ENCODE peak calls at places on chromosomes 2 and 18, in nine cellular contexts. J, U, K, Z, R, Y, E, W and D are unnamed samples.

GRCh38 chr18:8972116-8972515 is 130.4 kb upstream of the NDUFV2 start:
- DNase-seq in J (no peak), U (no peak), K (no peak), Z (no peak), R (no peak), Y (no peak), E (no peak), W (no peak), D (no peak)

GRCh38 chr18:25621144-25621543 is 269.2 kb upstream of the ZNF521 start:
- DNase-seq in J (no peak), U (no peak), K (no peak), Z (no peak), R (no peak), Y (no peak), E (no peak), W (no peak), D (no peak)

GRCh38 chr2:189137519-189137918 is 42.0 kb downstream of the COL5A2 start:
- DNase-seq in J (no peak), U (no peak), K (no peak), Z (no peak), R (no peak), Y (no peak), E (peak; percentile 31), W (no peak), D (no peak)

GRCh38 chr18:75429975-75430374 is 2.5 kb upstream of the SMIM21 start:
- DNase-seq in J (no peak), U (no peak), K (no peak), Z (no peak), R (no peak), Y (no peak), E (no peak), W (no peak), D (no peak)

GRCh38 chr2:166792808-166793207 is 95.5 kb upstream of the XIRP2 start:
- DNase-seq in J (no peak), U (no peak), K (no peak), Z (no peak), R (no peak), Y (no peak), E (no peak), W (no peak), D (no peak)

GRCh38 chr2:224934542-224935188 is 107.6 kb downstream of the DOCK10 start:
- DNase-seq in J (no peak), U (peak; percentile 20), K (no peak), Z (no peak), R (no peak), Y (no peak), E (no peak), W (no peak), D (no peak)

GRCh38 chr2:178359192-178359912 is 91.6 kb downstream of the PRKRA start:
- DNase-seq in J (no peak), U (no peak), K (no peak), Z (no peak), R (no peak), Y (no peak), E (no peak), W (no peak), D (no peak)

GRCh38 chr18:3649559-3650426 is 199.8 kb downstream of the TGIF1 start:
- DNase-seq in J (peak; percentile 88), U (peak; percentile 73), K (no peak), Z (no peak), R (no peak), Y (no peak), E (no peak), W (no peak), D (no peak)

GRCh38 chr2:152298754-152299153 is 36.2 kb upstream of the FMNL2 start:
- DNase-seq in J (no peak), U (peak; percentile 22), K (no peak), Z (no peak), R (no peak), Y (no peak), E (no peak), W (no peak), D (no peak)

GRCh38 chr2:210049831-210050230 is 47.4 kb downstream of the RPE start:
- DNase-seq in J (no peak), U (no peak), K (no peak), Z (no peak), R (no peak), Y (no peak), E (no peak), W (no peak), D (no peak)

GRCh38 chr2:28567076-28567471 is 71.2 kb downstream of the PLB1 start:
- DNase-seq in J (no peak), U (no peak), K (peak; percentile 30), Z (peak; percentile 44), R (peak; percentile 31), Y (peak; percentile 22), E (peak; percentile 73), W (no peak), D (no peak)

GRCh38 chr2:129771606-129772598 is 207.6 kb upstream of the RAB6C start:
- DNase-seq in J (no peak), U (no peak), K (no peak), Z (no peak), R (no peak), Y (no peak), E (no peak), W (no peak), D (no peak)

GRCh38 chr2:132604561-132604960 is 65.4 kb downstream of the LYPD1 start:
- DNase-seq in J (no peak), U (no peak), K (no peak), Z (no peak), R (no peak), Y (no peak), E (no peak), W (no peak), D (no peak)

GRCh38 chr2:45498661-45499550 is 112.2 kb downstream of the SRBD1 start:
- DNase-seq in J (no peak), U (no peak), K (no peak), Z (no peak), R (no peak), Y (no peak), E (no peak), W (no peak), D (no peak)

GRCh38 chr18:24959100-24959499 is 392.9 kb downstream of the ZNF521 start:
- DNase-seq in J (no peak), U (no peak), K (no peak), Z (no peak), R (no peak), Y (no peak), E (no peak), W (no peak), D (no peak)

GRCh38 chr2:72271766-72272615 is 124.3 kb upstream of the CYP26B1 start:
- DNase-seq in J (no peak), U (no peak), K (no peak), Z (no peak), R (no peak), Y (no peak), E (no peak), W (no peak), D (no peak)

GRCh38 chr2:21052044-21052443 is 8.2 kb upstream of the APOB start:
- DNase-seq in J (no peak), U (no peak), K (no peak), Z (no peak), R (no peak), Y (no peak), E (no peak), W (no peak), D (no peak)

GRCh38 chr2:169714699-169715098 is 18.9 kb upstream of the KLHL23 start:
- DNase-seq in J (no peak), U (peak; percentile 40), K (no peak), Z (no peak), R (no peak), Y (no peak), E (no peak), W (no peak), D (no peak)

GRCh38 chr2:4272261-4272858 is 569.0 kb downstream of the DCDC2C start:
- DNase-seq in J (no peak), U (no peak), K (no peak), Z (no peak), R (no peak), Y (no peak), E (no peak), W (no peak), D (no peak)

GRCh38 chr2:218202266-218202665 is 14.7 kb upstream of the ARPC2 start:
- DNase-seq in J (no peak), U (no peak), K (no peak), Z (no peak), R (no peak), Y (no peak), E (no peak), W (no peak), D (no peak)

GRCh38 chr2:88329815-88330603 is 122.5 kb downstream of the FOXI3 start:
- DNase-seq in J (no peak), U (peak; percentile 43), K (no peak), Z (no peak), R (no peak), Y (no peak), E (no peak), W (no peak), D (no peak)

GRCh38 chr2:134932864-134933526 is 14.4 kb downstream of the CCNT2 start:
- DNase-seq in J (no peak), U (no peak), K (no peak), Z (no peak), R (no peak), Y (no peak), E (no peak), W (no peak), D (no peak)

GRCh38 chr2:149004836-149005235 is 33.7 kb upstream of the LYPD6B start:
- DNase-seq in J (no peak), U (peak; percentile 62), K (no peak), Z (no peak), R (no peak), Y (no peak), E (no peak), W (no peak), D (no peak)

GRCh38 chr2:127614731-127615130 is 31.2 kb upstream of the GPR17 start:
- DNase-seq in J (no peak), U (peak; percentile 75), K (no peak), Z (no peak), R (no peak), Y (no peak), E (no peak), W (no peak), D (no peak)

GRCh38 chr2:173148520-173148919 is 72.9 kb downstream of the MAP3K20 start:
- DNase-seq in J (no peak), U (peak; percentile 24), K (no peak), Z (no peak), R (no peak), Y (no peak), E (no peak), W (no peak), D (no peak)

GRCh38 chr2:48315847-48316194 is 214.1 kb upstream of the STON1 start:
- DNase-seq in J (peak; percentile 60), U (peak; percentile 37), K (peak; percentile 23), Z (peak; percentile 70), R (peak; percentile 14), Y (no peak), E (peak; percentile 59), W (peak; percentile 51), D (no peak)

GRCh38 chr2:28348921-28349320 is 43.7 kb upstream of the FOSL2 start:
- DNase-seq in J (no peak), U (no peak), K (no peak), Z (no peak), R (no peak), Y (no peak), E (no peak), W (no peak), D (no peak)

GRCh38 chr2:60324536-60324935 is 228.9 kb downstream of the BCL11A start:
- DNase-seq in J (no peak), U (no peak), K (no peak), Z (no peak), R (no peak), Y (no peak), E (no peak), W (no peak), D (no peak)

GRCh38 chr18:62850619-62851306 is 135.4 kb downstream of the PHLPP1 start:
- DNase-seq in J (no peak), U (no peak), K (no peak), Z (no peak), R (no peak), Y (no peak), E (no peak), W (no peak), D (no peak)

GRCh38 chr2:219998714-219999227 is 371.3 kb downstream of the SLC4A3 start:
- DNase-seq in J (peak; percentile 14), U (no peak), K (no peak), Z (no peak), R (no peak), Y (no peak), E (no peak), W (no peak), D (no peak)

GRCh38 chr2:156429211-156429610 is 7.0 kb upstream of the GPD2 start:
- DNase-seq in J (no peak), U (no peak), K (no peak), Z (no peak), R (no peak), Y (no peak), E (no peak), W (no peak), D (no peak)